ENCODE peak calls at places on chromosomes 5 and 9, in nine cellular contexts. D is AG04450; L is prostate gland; O is PC-3; P is HCT116; V is CD8-positive, alpha-beta T cell; G is endothelial cell of umbilical vein; S is breast epithelium; T is Caco-2. Z is an unnamed sample.

GRCh38 chr9:33166263-33167083 is 663 bp downstream of the B4GALT1 start:
- DNase-seq in P (no peak), L (no peak), V (peak; percentile 21), D (no peak), T (peak; percentile 31), S (no peak), G (peak; percentile 40), O (no peak), Z (peak; percentile 74)

GRCh38 chr5:4572297-4572696 is 567.8 kb upstream of the ADAMTS16 start:
- DNase-seq in T (no peak), O (no peak), S (no peak), L (no peak), G (no peak), D (no peak), P (no peak), V (no peak), Z (no peak)

GRCh38 chr5:12017037-12017436 is 112.8 kb upstream of the CTNND2 start:
- DNase-seq in S (no peak), O (no peak), L (no peak), D (no peak), P (no peak), T (no peak), G (no peak), V (no peak), Z (no peak)

GRCh38 chr5:126419102-126419501 is 4.1 kb upstream of the GRAMD2B start:
- DNase-seq in P (no peak), O (no peak), L (no peak), D (no peak), S (no peak), T (no peak), V (no peak), G (no peak), Z (no peak)

GRCh38 chr9:2919347-2919746 is 75.5 kb upstream of the PUM3 start:
- DNase-seq in L (no peak), D (no peak), G (no peak), T (no peak), O (no peak), V (no peak), S (no peak), P (no peak), Z (no peak)

GRCh38 chr5:141640698-141641097 is 3.9 kb downstream of the RELL2 start:
- DNase-seq in P (no peak), S (no peak), L (no peak), T (no peak), D (no peak), O (no peak), G (no peak), V (no peak), Z (no peak)

GRCh38 chr5:74903165-74903787 is 37.1 kb upstream of the FAM169A start:
- DNase-seq in S (peak; percentile 62), D (no peak), O (peak; percentile 64), L (peak; percentile 63), V (peak; percentile 19), T (peak; percentile 84), G (no peak), P (peak; percentile 72), Z (no peak)

GRCh38 chr5:93576994-93577575 is 3.9 kb downstream of the NR2F1-AS1 start:
- DNase-seq in V (no peak), T (peak; percentile 9), L (no peak), S (no peak), D (no peak), P (no peak), O (no peak), G (no peak), Z (no peak)

GRCh38 chr5:105350406-105351140 is 1788.0 kb upstream of the NUDT12 start:
- DNase-seq in O (no peak), V (no peak), S (no peak), P (no peak), G (no peak), L (no peak), D (no peak), T (no peak), Z (no peak)

GRCh38 chr5:13698882-13699281 is 245.6 kb downstream of the DNAH5 start:
- DNase-seq in T (no peak), V (no peak), D (no peak), G (no peak), P (no peak), O (no peak), S (no peak), L (no peak), Z (no peak)

GRCh38 chr9:118538981-118539380 is 830.3 kb downstream of the BRINP1 start:
- DNase-seq in S (no peak), V (no peak), P (no peak), L (no peak), D (no peak), O (no peak), G (peak; percentile 70), T (no peak), Z (no peak)

GRCh38 chr5:115733607-115734006 is 82.9 kb downstream of the CDO1 start:
- DNase-seq in G (no peak), L (no peak), D (no peak), S (no peak), P (no peak), O (no peak), T (no peak), V (no peak), Z (no peak)

GRCh38 chr9:72661401-72662135 is 140.2 kb downstream of the TMC1 start:
- DNase-seq in S (no peak), L (no peak), T (no peak), G (no peak), V (no peak), O (no peak), D (no peak), P (no peak), Z (no peak)

DNA sequence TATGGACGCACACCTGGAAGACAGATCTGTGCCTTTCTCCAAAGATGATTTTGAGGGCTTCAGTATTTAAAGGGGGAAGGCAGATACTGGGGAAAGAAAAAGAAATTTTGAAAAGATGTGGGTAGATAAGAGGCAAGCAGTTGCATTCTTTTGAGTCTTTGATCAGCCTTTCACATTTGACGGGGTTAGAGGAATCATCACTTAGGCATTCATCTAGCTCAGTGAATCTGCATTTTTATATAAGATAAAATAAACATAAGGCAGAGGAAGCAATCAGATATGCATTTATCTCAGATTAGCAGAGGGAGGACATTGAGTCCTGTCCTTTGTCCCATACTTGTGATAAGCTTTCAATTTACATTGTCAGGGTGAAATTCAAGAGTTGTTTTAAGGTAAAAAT is 243.4 kb upstream of the RAI14 start:
- DNase-seq in G (no peak), S (no peak), O (peak; percentile 54), D (no peak), T (peak; percentile 21), L (no peak), V (no peak), P (no peak), Z (no peak)
- H3K4me3 ChIP-seq in G (no peak overlapping the region), S (no peak overlapping the region), O (no peak overlapping the region), D (no peak overlapping the region), T (no peak overlapping the region), L (no peak overlapping the region), V (no peak overlapping the region), P (no peak overlapping the region), Z (no peak overlapping the region)

DNA sequence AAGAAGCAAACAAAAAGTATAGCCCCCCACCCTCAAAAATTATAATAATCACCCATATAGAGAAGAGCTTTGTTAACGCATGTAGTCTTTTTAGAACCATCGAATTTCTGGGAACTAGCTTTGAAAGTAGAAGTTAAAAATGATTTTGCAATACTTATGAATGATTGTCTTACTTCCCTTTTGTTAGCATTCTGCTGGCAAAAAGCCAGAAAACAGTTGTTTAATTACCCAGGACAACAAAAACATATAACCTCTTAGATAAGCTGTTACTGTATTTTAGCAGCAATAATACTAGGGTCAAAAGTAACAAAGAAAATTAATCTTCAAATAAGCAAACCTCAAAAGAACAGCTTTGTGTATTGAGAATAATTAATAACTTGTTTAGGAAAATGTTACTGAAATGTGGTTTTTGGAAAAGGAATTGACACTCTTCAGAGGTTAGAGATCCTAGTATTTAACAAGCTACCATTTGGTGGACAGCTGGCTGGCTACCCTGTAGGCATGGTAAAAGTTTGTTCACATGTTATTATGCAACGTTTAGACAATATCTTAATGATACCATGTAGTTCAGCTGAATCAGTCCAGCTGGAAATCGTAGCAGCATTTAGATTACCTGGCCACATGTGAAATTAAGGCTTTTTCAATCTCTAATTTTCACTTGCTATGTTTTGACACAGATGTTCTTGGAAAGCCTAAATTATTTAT is 3.8 kb downstream of the FGF10 start:
- DNase-seq in S (no peak), G (no peak), V (no peak), L (no peak), T (no peak), O (no peak), P (no peak), D (no peak), Z (no peak)
- TF ChIP-seq CTCF in S (no peak), G (no peak), V (no peak), L (no peak), T (no peak), O (no peak), P (no peak), D (no peak), Z (no peak)

GRCh38 chr5:175863316-175863715 is 8.1 kb upstream of the CPLX2 start:
- DNase-seq in T (no peak), V (no peak), L (no peak), D (no peak), S (no peak), G (no peak), O (no peak), P (no peak), Z (no peak)

GRCh38 chr5:175868348-175868723 is 3.0 kb upstream of the CPLX2 start:
- DNase-seq in D (no peak), O (no peak), S (no peak), V (no peak), T (no peak), P (no peak), L (no peak), G (no peak), Z (no peak)

GRCh38 chr5:175868996-175869638 is 2.3 kb upstream of the CPLX2 start:
- DNase-seq in V (no peak), O (no peak), G (no peak), T (no peak), S (no peak), L (no peak), P (no peak), D (no peak), Z (no peak)

GRCh38 chr5:175867587-175868347 is 3.6 kb upstream of the CPLX2 start:
- DNase-seq in V (no peak), P (peak; percentile 48), D (no peak), L (no peak), O (peak; percentile 35), T (peak; percentile 35), G (no peak), S (no peak), Z (no peak)

DNA sequence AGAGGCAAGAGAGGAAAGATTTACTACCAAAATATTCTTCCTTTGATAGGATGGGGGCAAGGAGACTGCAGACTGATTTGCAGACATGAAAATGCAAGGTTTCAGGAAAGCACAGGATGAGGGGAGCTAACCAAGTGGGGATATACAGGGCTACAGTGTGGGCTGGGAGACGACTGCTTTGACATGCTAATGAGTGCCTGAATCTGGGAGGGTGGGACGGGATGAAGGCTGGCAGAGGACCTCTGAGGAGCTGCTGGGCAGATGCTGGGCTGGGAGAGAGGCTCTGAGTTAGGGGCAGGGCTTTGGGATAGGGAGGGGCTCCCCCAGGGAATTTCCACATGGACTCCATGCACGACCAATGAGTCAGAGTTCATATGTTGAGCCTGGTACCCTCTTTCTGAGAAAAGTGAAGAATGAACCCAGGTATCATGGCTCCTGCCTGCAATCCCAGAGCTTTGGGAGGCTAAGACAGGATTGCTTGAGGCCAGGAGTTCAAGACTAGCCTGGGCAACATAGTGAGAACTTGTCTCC is 4.9 kb upstream of the CPLX2 start:
- DNase-seq in P (no peak), L (no peak), D (no peak), S (no peak), G (no peak), T (no peak), V (no peak), O (no peak), Z (no peak)
- H3K9me3 ChIP-seq in P (no peaks in the 10 kb centered on the region), L (no peaks in the 10 kb centered on the region), D (no peaks in the 10 kb centered on the region), S (no peaks in the 10 kb centered on the region), G (no peaks in the 10 kb centered on the region), T (no peaks in the 10 kb centered on the region), V (no peaks in the 10 kb centered on the region), O (no peaks in the 10 kb centered on the region), Z (no peaks in the 10 kb centered on the region)

GRCh38 chr5:151683936-151684586 is 2.7 kb downstream of the SPARC start:
- DNase-seq in D (no peak), P (no peak), S (no peak), V (no peak), O (no peak), L (no peak), T (no peak), G (peak; percentile 25), Z (no peak)
- H3K4me3 ChIP-seq in D (peak overlapping the region; percentile 99), P (no peak overlapping the region), S (peak overlapping the region; percentile 76), V (no peak overlapping the region), O (no peak overlapping the region), L (peak overlapping the region; percentile 7), T (no peak overlapping the region), G (peak overlapping the region; percentile 73), Z (peak overlapping the region; percentile 76)

Z was measured in ascending aorta.